ENCODE peak calls at places on chromosomes 13 and 19, in four cellular contexts. D is lower leg skin; E is islet precursor cell; L is stimulated activated CD4-positive, alpha-beta T cell treated with anti-CD3 and anti-CD28 coated beads, Interleukin-12 subunit alpha, Interleukin-12 subunit beta, amount 100 ng/mL, for 24 hours. H is an unnamed sample.

GRCh38 chr19:29040951-29041350 is 172.0 kb downstream of the UQCRFS1 start:
- DNase-seq in E (peak; percentile 65), D (no peak), L (no peak), H (no peak)

GRCh38 chr13:50466554-50466953 is 376.9 kb downstream of the DLEU7 start:
- DNase-seq in D (no peak), E (no peak), L (no peak), H (no peak)

GRCh38 chr19:16598848-16599247 is 26.6 kb upstream of the SLC35E1 start:
- DNase-seq in L (no peak), D (no peak), E (no peak), H (no peak)

GRCh38 chr13:90918551-90918950 is 428.9 kb upstream of the MIR17HG start:
- DNase-seq in L (no peak), D (no peak), E (no peak), H (no peak)

GRCh38 chr19:55165952-55166529 is 372 bp downstream of the DNAAF3 start:
- DNase-seq in L (peak; percentile 37), D (no peak), E (peak; percentile 91), H (peak; percentile 70)

GRCh38 chr13:36051082-36051481 is 80.1 kb downstream of the DCLK1 start:
- DNase-seq in E (no peak), D (no peak), L (no peak), H (no peak)

GRCh38 chr19:679418-680286 is 3.5 kb downstream of the FSTL3 start:
- DNase-seq in D (peak; percentile 95), E (no peak), L (peak; percentile 38), H (peak; percentile 65)

GRCh38 chr13:97477824-97478223 is 43.9 kb downstream of the RAP2A start:
- DNase-seq in E (no peak), L (no peak), D (no peak), H (no peak)

GRCh38 chr19:45450042-45450380 is 17.8 kb upstream of the FOSB start:
- DNase-seq in L (no peak), E (no peak), D (no peak), H (no peak)

GRCh38 chr13:100810991-100811390 is 136.4 kb upstream of the TMTC4 start:
- DNase-seq in D (no peak), L (no peak), E (no peak), H (no peak)

GRCh38 chr13:35549481-35549880 is 73.0 kb upstream of the MAB21L1 start:
- DNase-seq in E (no peak), L (no peak), D (no peak), H (no peak)

GRCh38 chr19:33434886-33435705 is 61.6 kb downstream of the CEBPG start:
- DNase-seq in D (no peak), E (no peak), L (no peak), H (no peak)

GRCh38 chr19:17245535-17245984 is at the start of gene NR2F6:
- DNase-seq in D (no peak), L (no peak), E (no peak), H (no peak)

GRCh38 chr13:38637576-38637975 is 49.3 kb upstream of the FREM2 start:
- DNase-seq in E (no peak), D (no peak), L (no peak), H (no peak)